ENCODE peak calls at places on chromosomes 11 and 22, in five cellular contexts. U is ovary, H is A549, N is suprapubic skin, I is stomach. V is an unnamed sample.
A peak's percentile ranks its signal among the peaks of the same experiment; 100 is the strongest.

GRCh38 chr11:118224512-118225180 is at the start of gene JAML:
- DNase-seq in U (no peak), H (no peak), N (no peak), I (peak; percentile 29), V (no peak)

GRCh38 chr11:13760115-13760514 is 91.6 kb downstream of the FAR1 start:
- DNase-seq in U (no peak), H (no peak), N (no peak), I (no peak), V (no peak)

GRCh38 chr11:12684821-12685220 is 10.6 kb downstream of the TEAD1 start:
- DNase-seq in U (no peak), H (no peak), N (no peak), I (peak; percentile 34), V (no peak)

GRCh38 chr22:24474221-24474620 is 20.9 kb upstream of the UPB1 start:
- DNase-seq in U (no peak), H (peak; percentile 36), N (no peak), I (no peak), V (no peak)

GRCh38 chr22:34801221-34801620 is 264.7 kb upstream of the ISX start:
- DNase-seq in U (no peak), H (no peak), N (no peak), I (no peak), V (no peak)

GRCh38 chr22:33315954-33316353 is 257.8 kb upstream of the SYN3 start:
- DNase-seq in U (no peak), H (no peak), N (no peak), I (no peak), V (no peak)

GRCh38 chr11:105821366-105821765 is 200.7 kb downstream of the MSANTD4 start:
- DNase-seq in U (no peak), H (no peak), N (no peak), I (no peak), V (no peak)

GRCh38 chr11:112822478-112823274 is 138.5 kb upstream of the NCAM1 start:
- DNase-seq in U (no peak), H (no peak), N (no peak), I (peak; percentile 62), V (no peak)

GRCh38 chr11:78560826-78561484 is 13.7 kb downstream of the NARS2 start:
- DNase-seq in U (no peak), H (no peak), N (no peak), I (no peak), V (no peak)

GRCh38 chr22:49958961-49959781 is 1.4 kb upstream of the PIM3 start:
- DNase-seq in U (peak; percentile 56), H (no peak), N (no peak), I (peak; percentile 49), V (no peak)

GRCh38 chr11:63769044-63769718 is 606 bp upstream of the ZFTA start:
- DNase-seq in U (peak; percentile 56), H (no peak), N (no peak), I (no peak), V (no peak)

GRCh38 chr22:44497218-44497903 is 672 bp downstream of the RTL6 start:
- DNase-seq in U (peak; percentile 55), H (no peak), N (no peak), I (no peak), V (no peak)

GRCh38 chr11:41947392-41947791 is 487.9 kb upstream of the LRRC4C start:
- DNase-seq in U (no peak), H (no peak), N (no peak), I (no peak), V (no peak)

GRCh38 chr11:87878373-87878779 is 296.9 kb downstream of the RAB38 start:
- DNase-seq in U (no peak), H (peak; percentile 42), N (no peak), I (no peak), V (no peak)

GRCh38 chr11:2783536-2784082 is 83.8 kb upstream of the KCNQ1OT1 start:
- DNase-seq in U (no peak), H (no peak), N (no peak), I (no peak), V (no peak)

GRCh38 chr11:94740975-94741707 is 27.0 kb upstream of the AMOTL1 start:
- DNase-seq in U (peak; percentile 57), H (peak; percentile 83), N (no peak), I (no peak), V (no peak)

GRCh38 chr22:22156716-22157499 is 87.7 kb upstream of the VPREB1 start:
- DNase-seq in U (no peak), H (peak; percentile 80), N (no peak), I (peak; percentile 61), V (no peak)

GRCh38 chr11:45395421-45395820 is 109.3 kb upstream of the SYT13 start:
- DNase-seq in U (no peak), H (no peak), N (no peak), I (no peak), V (no peak)

GRCh38 chr22:26321469-26321913 is 107.6 kb upstream of the ASPHD2 start:
- DNase-seq in U (no peak), H (peak; percentile 9), N (no peak), I (no peak), V (no peak)

GRCh38 chr22:20062043-20062765 is 17.8 kb upstream of the DGCR8 start:
- DNase-seq in U (no peak), H (no peak), N (no peak), I (no peak), V (no peak)

GRCh38 chr11:1936781-1937615 is 10.1 kb upstream of the MRPL23 start:
- DNase-seq in U (peak; percentile 8), H (no peak), N (no peak), I (no peak), V (no peak)

GRCh38 chr11:128471138-128471661 is 116.2 kb downstream of the ETS1 start:
- DNase-seq in U (peak; percentile 50), H (no peak), N (no peak), I (no peak), V (no peak)

GRCh38 chr11:94948070-94948617 is 25.2 kb downstream of the CWC15 start:
- DNase-seq in U (no peak), H (no peak), N (no peak), I (no peak), V (no peak)

GRCh38 chr22:19870153-19871022 is 15.7 kb upstream of the GNB1L start:
- DNase-seq in U (no peak), H (no peak), N (peak; percentile 69), I (no peak), V (no peak)

GRCh38 chr11:46369458-46370152 is 11.9 kb upstream of the MDK start:
- DNase-seq in U (no peak), H (peak; percentile 79), N (no peak), I (peak; percentile 67), V (peak; percentile 22)

GRCh38 chr22:40161182-40161581 is 16.5 kb upstream of the TNRC6B start:
- DNase-seq in U (no peak), H (no peak), N (no peak), I (no peak), V (no peak)

GRCh38 chr11:8271106-8271886 is 7.6 kb upstream of the LMO1 start:
- DNase-seq in U (no peak), H (no peak), N (peak; percentile 35), I (no peak), V (no peak)

DNA sequence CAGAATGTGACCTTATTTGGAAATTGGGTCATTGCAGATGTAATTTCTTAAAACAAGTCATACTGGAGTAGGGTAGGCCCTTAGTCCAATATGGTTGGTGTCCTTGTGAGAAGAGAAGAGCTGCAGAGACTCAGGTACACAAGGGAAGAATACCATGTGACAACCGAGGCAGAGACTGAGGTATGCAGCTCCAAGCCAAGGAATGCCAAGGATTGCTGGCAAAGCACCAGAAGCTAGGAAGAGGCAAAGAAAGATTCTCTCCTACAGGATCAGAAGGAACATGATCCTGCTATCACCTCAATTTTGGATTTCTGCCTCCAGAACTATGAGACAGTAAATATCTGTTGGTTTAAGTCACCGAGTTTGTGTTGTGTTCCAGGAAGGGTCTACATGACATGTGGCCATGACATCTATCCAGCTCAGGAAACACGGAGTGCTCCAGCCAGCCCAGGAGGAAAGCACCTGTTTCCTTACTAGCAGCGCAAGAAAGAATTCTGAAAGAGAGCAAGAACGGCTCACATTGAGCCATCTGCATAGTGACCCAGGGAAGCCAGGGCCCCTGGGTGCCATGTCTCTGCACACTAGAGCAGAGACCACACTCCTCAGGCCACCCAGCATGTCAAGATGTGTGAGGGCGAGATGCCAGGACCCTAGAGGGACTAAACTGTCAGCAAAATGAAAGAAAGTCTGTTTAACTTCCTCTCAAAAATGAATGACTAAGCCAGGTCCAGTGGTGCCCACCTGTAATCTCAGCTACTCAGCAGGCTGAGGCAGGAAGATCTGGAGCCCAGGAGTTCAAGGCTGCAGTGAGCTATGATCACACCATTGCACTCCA is 35.5 kb upstream of the GALNT18 start:
- DNase-seq in U (no peak), H (no peak), N (no peak), I (no peak), V (no peak)
- TF ChIP-seq POLR2A in U (no peak), H (no peak), N (no peak), I (no peak), V (no peak)

DNA sequence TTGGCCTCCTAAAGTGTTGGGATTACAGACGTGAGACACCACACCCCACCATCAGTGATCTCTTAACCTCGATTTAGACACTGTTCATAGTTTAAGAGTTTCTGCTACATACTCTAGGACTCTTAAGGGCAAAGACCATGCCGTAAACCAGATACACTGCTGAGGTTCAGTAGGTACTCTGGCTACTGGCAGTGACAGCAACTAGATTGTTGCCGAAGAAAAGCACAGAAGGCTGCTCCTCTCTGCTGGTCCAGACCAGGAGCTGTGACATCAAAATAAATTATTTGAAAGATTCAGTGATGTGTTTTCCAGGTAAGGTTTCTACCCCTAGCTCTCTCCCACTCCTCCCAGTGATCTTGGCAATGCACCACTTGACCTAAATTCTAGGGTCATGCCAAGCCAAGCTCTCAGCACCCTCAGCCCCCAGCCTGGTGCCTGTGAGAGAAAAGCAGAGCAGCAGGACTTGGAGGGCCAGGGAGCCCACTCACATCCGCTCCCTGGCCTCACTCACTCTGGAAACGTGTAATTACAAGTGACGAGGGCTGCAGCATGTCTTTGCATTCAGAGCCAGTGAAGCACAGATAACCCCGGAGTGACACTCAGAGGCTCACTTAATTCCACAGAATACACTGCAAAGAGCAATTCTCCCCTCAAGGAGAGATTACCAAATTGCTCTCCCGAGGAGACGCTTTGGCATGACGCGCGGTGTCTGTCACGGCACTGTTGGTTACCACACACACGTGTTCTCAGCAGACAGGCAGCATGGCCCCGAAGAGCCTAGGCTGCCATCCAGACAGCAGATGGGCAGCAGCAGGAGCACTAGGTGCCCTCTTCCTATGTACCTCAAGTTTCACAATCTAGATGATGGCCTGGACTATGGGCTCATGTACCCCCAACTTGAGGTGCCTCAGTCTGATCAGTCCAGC is 96.9 kb upstream of the PITPNB start:
- DNase-seq in U (peak; percentile 25), H (no peak), N (peak; percentile 64), I (no peak), V (no peak)
- TF ChIP-seq EP300 in U (no peak), H (no peak), N (no peak), I (no peak), V (no peak)

GRCh38 chr11:61452825-61453224 is 22.9 kb downstream of the SDHAF2 start:
- DNase-seq in U (no peak), H (no peak), N (no peak), I (no peak), V (no peak)

GRCh38 chr11:61446211-61446651 is 16.3 kb downstream of the SDHAF2 start:
- DNase-seq in U (peak; percentile 88), H (peak; percentile 90), N (peak; percentile 94), I (peak; percentile 88), V (peak; percentile 93)

GRCh38 chr11:61445535-61445934 is 15.6 kb downstream of the SDHAF2 start:
- DNase-seq in U (no peak), H (no peak), N (no peak), I (no peak), V (no peak)

GRCh38 chr11:61448552-61448927 is 18.6 kb downstream of the SDHAF2 start:
- DNase-seq in U (no peak), H (no peak), N (no peak), I (no peak), V (no peak)

GRCh38 chr11:61447601-61448551 is 18.0 kb downstream of the SDHAF2 start:
- DNase-seq in U (no peak), H (no peak), N (no peak), I (no peak), V (no peak)
- TF ChIP-seq POLR2A in U (no peak), H (no peak), N (no peak), I (no peak), V (no peak)

GRCh38 chr22:42959472-42960145 is 55.3 kb downstream of the PACSIN2 start:
- DNase-seq in U (no peak), H (peak; percentile 79), N (peak; percentile 60), I (peak; percentile 78), V (peak; percentile 60)
- TF ChIP-seq EP300 in U (no peak), H (no peak), N (no peak), I (no peak), V (peak; percentile 71)